ENCODE peak calls at places on chromosomes 5 and 9, in ten cellular contexts. R, G, P, O, V, I, E, S, X and T are unnamed samples. For H3K36me3, the result is how much of the 10 kb centered on the place peaks cover.

GRCh38 chr9:18632624-18633407 is 158.9 kb downstream of the ADAMTSL1 start:
- DNase-seq in I (no peak), P (peak), V (no peak), X (peak), S (peak), O (peak), E (no peak), R (peak), G (no peak), T (no peak)

GRCh38 chr9:79170643-79171042 is 401.1 kb upstream of the TLE4 start:
- DNase-seq in I (no peak), E (no peak), G (no peak), V (no peak), O (no peak), S (no peak), R (no peak), X (no peak), P (no peak), T (no peak)

GRCh38 chr5:96476654-96477053 is 43.6 kb upstream of the PCSK1 start:
- DNase-seq in I (no peak), X (no peak), V (no peak), P (no peak), E (no peak), O (peak), R (no peak), G (no peak), S (no peak), T (no peak)

GRCh38 chr9:83140061-83140460 is 77.1 kb upstream of the RASEF start:
- DNase-seq in I (no peak), X (no peak), S (no peak), O (no peak), R (no peak), E (no peak), G (no peak), P (no peak), V (no peak), T (no peak)

GRCh38 chr5:111511174-111512025 is 935 bp downstream of the STARD4 start:
- DNase-seq in G (no peak), S (peak), E (no peak), R (no peak), I (no peak), P (no peak), V (no peak), O (no peak), X (no peak), T (no peak)

GRCh38 chr5:139998837-139999236 is 44.3 kb downstream of the NRG2 start:
- DNase-seq in R (no peak), E (no peak), P (no peak), S (no peak), G (no peak), X (no peak), V (no peak), O (no peak), I (no peak), T (no peak)

GRCh38 chr5:17379188-17379951 is 118.7 kb upstream of the TAF11L2 start:
- DNase-seq in O (peak), E (no peak), P (no peak), G (no peak), R (no peak), S (peak), X (no peak), I (no peak), V (no peak), T (peak)

GRCh38 chr9:90888941-90889340 is 87.3 kb downstream of the SYK start:
- DNase-seq in R (no peak), X (no peak), G (no peak), V (no peak), S (no peak), E (no peak), P (no peak), O (no peak), I (no peak), T (no peak)

GRCh38 chr9:3865373-3865772 is 339.6 kb upstream of the RFX3 start:
- DNase-seq in O (peak), P (no peak), V (no peak), E (no peak), G (no peak), X (no peak), R (no peak), I (no peak), S (peak), T (no peak)

GRCh38 chr9:3768698-3769458 is 243.1 kb upstream of the RFX3 start:
- DNase-seq in R (no peak), I (no peak), S (no peak), X (no peak), G (no peak), O (peak), P (peak), V (no peak), E (no peak), T (no peak)

GRCh38 chr9:14479187-14479586 is 165.2 kb upstream of the NFIB start:
- DNase-seq in G (no peak), V (no peak), S (no peak), R (no peak), O (no peak), I (no peak), E (no peak), P (no peak), X (no peak), T (no peak)

GRCh38 chr5:91929522-91929817 is 546.4 kb upstream of the ARRDC3 start:
- DNase-seq in X (no peak), R (no peak), P (no peak), V (no peak), I (no peak), E (no peak), S (no peak), O (no peak), G (no peak), T (no peak)

GRCh38 chr5:60677831-60678664 is 21.9 kb downstream of the DEPDC1B start:
- DNase-seq in E (no peak), S (peak), G (no peak), I (no peak), O (peak), V (no peak), R (no peak), X (peak), P (no peak), T (no peak)

GRCh38 chr9:93193373-93193725 is 9.4 kb downstream of the WNK2 start:
- DNase-seq in X (peak), I (no peak), P (no peak), E (peak), O (no peak), G (no peak), R (peak), V (no peak), S (peak), T (no peak)

GRCh38 chr5:136525546-136525945 is 160.2 kb upstream of the TRPC7 start:
- DNase-seq in P (no peak), R (no peak), S (no peak), V (no peak), X (no peak), O (no peak), E (no peak), G (no peak), I (no peak), T (peak)

GRCh38 chr9:95764490-95764889 is 111.0 kb upstream of the ERCC6L2 start:
- DNase-seq in G (no peak), E (no peak), I (no peak), O (no peak), R (no peak), P (no peak), S (no peak), X (no peak), V (no peak), T (peak)

GRCh38 chr5:135386096-135386495 is 12.9 kb downstream of the MACROH2A1 start:
- DNase-seq in O (peak), I (no peak), S (peak), G (no peak), R (no peak), E (no peak), P (no peak), X (no peak), V (no peak), T (no peak)

GRCh38 chr5:180783340-180784052 is 19.1 kb downstream of the MGAT1 start:
- DNase-seq in E (no peak), V (no peak), I (no peak), P (no peak), O (no peak), G (no peak), S (no peak), X (no peak), R (no peak), T (no peak)

GRCh38 chr9:94874316-94874715 is 147.8 kb downstream of the AOPEP start:
- DNase-seq in P (no peak), V (no peak), S (peak), X (no peak), O (peak), R (no peak), E (no peak), I (no peak), G (no peak), T (no peak)

DNA sequence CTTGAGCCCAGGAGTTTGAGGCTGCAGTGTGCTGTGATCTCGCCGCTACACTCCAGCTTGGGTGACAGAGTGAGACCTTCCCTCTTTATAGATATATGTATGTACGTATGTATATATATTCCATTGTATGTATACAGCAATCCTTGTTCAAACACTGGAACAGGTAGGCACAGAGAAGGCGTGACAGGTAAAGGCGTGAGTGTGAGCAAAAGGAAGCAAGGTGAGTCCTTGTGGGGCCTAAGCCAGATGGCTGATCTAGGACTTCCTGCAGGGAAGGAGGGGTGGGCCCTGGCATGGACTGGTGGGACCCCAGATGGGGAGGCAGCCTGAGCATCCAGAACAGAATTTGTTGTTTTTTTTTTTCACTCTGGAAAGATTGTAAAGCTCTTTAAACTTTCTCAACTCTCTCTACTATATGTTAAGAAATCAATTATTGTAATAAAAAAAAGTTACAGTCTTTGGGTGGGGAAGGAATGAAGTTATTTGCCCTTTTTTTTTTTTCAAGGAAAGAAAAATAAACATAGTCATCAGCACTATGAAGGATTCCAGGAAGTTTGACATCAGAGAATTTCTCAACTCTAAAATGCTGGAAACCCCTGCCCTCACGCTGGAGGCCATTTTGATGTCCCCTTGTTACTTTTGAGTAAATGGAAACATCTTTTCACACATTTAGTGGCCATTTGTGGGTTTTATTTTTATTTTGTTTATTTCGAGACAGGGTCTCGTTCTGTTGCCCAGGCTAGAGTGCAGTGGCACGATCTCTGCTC is 38.9 kb upstream of the STXBP1 start:
- DNase-seq in I (no peak), G (no peak), S (no peak), E (no peak), P (no peak), V (no peak), O (peak), X (no peak), R (no peak), T (no peak)
- H3K27ac ChIP-seq in I (no peak), G (no peak), S (peak), E (peak), P (peak), V (no peak), O (no peak), X (peak), R (peak), T (no peak)

GRCh38 chr5:123093279-123094226 is 4.5 kb downstream of the PRDM6 start:
- DNase-seq in I (peak), X (no peak), E (no peak), O (no peak), P (no peak), V (no peak), G (no peak), R (no peak), S (no peak), T (no peak)
- H3K4me3 ChIP-seq in I (peak), X (no peak), E (peak), O (no peak), P (no peak), V (no peak), G (no peak), R (no peak), S (no peak), T (no peak)

GRCh38 chr5:10262121-10262774 is 12.2 kb downstream of the CCT5 start:
- DNase-seq in E (no peak), S (no peak), O (peak), X (no peak), I (no peak), P (no peak), V (no peak), R (no peak), G (no peak), T (peak)

GRCh38 chr5:10254686-10255085 is 4.6 kb downstream of the CCT5 start:
- DNase-seq in V (no peak), R (no peak), P (no peak), E (no peak), O (no peak), S (no peak), I (no peak), G (no peak), X (no peak), T (no peak)

GRCh38 chr5:10261065-10261464 is 11.0 kb downstream of the CCT5 start:
- DNase-seq in E (no peak), G (no peak), O (no peak), R (no peak), P (no peak), S (no peak), X (no peak), V (no peak), I (no peak), T (no peak)

GRCh38 chr5:10259916-10260315 is 9.8 kb downstream of the CCT5 start:
- DNase-seq in S (no peak), O (no peak), I (no peak), G (no peak), X (no peak), V (no peak), P (no peak), E (no peak), R (no peak), T (no peak)

DNA sequence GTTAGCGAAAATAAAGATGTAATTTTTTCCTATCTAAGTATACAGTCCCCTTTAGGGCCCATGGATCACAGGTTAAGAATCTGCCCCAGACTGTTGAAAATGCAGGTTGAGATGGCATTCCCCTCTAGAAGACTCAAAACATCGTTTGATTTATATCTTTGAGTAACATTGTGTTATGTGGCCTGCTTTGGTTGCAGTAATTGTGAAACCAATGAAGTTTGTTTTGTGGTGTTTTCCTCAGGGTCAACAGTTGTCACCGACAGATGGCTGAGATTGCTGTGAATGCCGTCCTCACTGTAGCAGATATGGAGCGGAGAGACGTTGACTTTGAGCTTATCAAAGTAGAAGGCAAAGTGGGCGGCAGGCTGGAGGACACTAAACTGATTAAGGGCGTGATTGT is 7.8 kb downstream of the CCT5 start:
- DNase-seq in E (no peak), O (no peak), X (no peak), I (no peak), P (no peak), V (no peak), G (no peak), S (no peak), R (no peak), T (peak)
- H3K36me3 ChIP-seq in E (half or more), O (half or more), X (half or more), I (half or more), P (under half), V (half or more), G (half or more), S (half or more), R (half or more), T (half or more)

DNA sequence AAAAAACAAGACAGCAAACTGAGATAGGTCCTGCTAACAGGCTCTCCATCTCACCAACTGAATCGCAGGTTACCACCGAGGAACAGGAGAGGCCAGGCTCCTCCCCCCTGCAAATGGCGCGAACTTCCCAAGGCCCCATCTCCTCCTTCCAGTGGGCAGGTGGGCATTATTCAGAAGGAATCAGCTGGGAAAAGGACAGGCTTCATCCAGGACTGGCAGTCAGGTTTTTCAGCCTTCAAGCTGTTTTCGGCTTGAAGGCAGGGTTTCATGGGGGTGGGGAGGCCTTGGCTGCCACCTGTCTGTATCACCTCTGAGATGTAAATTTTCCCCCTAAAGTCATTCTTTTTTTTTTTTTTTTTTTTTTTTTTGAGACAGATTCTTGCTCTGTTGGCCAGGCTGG is 79.4 kb downstream of the SFXN1 start:
- DNase-seq in P (no peak), S (no peak), R (no peak), G (no peak), X (no peak), E (no peak), V (no peak), O (no peak), I (peak), T (no peak)
- H3K27ac ChIP-seq in P (no peak), S (no peak), R (no peak), G (no peak), X (no peak), E (no peak), V (no peak), O (no peak), I (no peak), T (no peak)

DNA sequence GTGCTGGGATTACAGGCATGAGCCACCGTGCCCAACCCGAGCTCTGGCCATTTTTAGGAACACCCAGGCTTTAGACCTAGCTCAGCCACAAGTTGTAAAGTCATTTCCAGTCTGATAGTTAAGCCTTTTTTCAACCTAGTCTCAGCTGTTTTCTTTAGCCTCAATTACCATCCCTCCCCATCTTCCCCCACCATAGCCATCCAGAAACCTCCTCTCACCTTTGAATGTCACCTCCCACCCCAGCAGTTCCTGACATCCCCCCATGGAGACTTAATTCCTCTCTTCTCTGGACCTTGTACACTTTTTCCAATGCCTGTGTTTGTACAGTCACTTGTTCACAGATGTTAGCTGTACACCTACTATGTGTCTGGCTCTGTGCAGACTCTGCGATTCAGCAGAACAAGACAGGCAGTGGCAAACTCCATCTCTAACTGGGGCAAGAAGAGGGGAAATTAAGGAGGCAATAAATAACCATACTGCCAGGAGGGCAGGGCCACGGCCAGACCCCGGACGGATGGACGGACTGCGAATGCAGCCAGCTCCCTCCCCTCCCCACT is 29.9 kb upstream of the CRB2 start:
- DNase-seq in X (no peak), G (no peak), I (no peak), E (no peak), R (no peak), P (no peak), O (no peak), V (no peak), S (no peak), T (no peak)
- H3K4me3 ChIP-seq in X (peak), G (peak), I (no peak), E (peak), R (no peak), P (no peak), O (no peak), V (no peak), S (no peak), T (no peak)

DNA sequence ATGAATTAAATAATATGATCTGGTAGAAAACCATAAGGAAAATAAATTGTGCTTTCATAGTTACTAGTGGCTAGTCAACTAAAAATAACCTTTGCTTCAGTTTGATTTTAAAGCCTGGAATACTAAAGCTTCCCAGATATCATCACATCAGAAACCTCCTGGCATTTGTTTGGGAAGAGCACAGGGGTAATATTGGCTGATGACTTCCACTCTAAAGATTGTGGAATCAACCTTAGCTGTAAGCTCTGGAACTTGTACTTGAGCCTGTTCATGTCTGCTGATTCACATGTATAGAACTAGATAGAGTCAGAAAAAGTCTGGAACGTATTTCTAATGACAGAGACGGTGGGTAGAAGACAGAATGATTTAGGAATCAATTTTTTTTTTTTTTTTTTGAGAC is 345.0 kb downstream of the CWC27 start:
- DNase-seq in I (no peak), R (no peak), S (no peak), G (no peak), V (no peak), P (no peak), X (no peak), E (no peak), O (no peak), T (no peak)
- H3K36me3 ChIP-seq in I (under half), R (under half), S (under half), G (under half), V (under half), P (under half), X (under half), E (under half), O (under half), T (under half)

DNA sequence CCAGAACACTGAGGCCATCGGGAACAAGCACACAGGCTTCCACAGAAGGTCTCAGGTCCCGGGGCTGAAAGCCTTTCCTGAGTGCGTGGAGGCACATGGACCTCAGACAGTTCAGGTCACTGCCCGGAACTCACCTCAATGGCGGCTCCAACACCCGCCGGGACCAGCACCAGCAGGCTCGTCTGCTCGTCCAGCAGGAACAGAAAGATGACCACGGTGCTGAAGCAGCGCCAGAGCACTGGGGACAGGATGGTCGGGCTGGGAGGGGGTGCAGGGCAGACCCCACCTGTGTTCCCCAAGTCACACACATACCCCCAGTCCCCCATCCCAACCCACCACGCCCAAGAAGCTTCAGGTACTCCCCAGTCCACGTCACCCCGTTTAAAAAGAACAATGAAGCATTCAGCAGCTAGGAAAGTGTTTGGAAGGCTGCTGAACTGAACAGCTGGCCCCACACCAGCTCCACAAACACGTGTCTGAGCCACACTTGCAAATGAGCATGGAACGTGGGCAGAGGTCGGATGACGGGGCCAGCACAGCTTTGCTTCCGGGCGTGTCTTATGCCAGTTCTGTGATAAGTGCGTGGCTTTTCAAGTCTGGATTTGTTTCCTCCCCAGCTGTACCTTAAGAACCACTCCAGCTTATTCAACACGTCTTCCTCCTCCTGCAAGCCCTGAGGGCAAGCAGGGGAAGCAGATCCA is 14.6 kb downstream of the CLPTM1L start:
- DNase-seq in G (no peak), V (no peak), R (no peak), O (no peak), P (no peak), X (peak), S (peak), I (no peak), E (peak), T (no peak)
- H3K27ac ChIP-seq in G (peak), V (no peak), R (no peak), O (no peak), P (no peak), X (peak), S (peak), I (no peak), E (peak), T (no peak)